ENCODE peak calls at places on chromosomes 3 and 15, in ten cellular contexts. S, N, R, Y, X, C, H, L, K and O are unnamed samples.
A peak's percentile ranks its signal among the peaks of the same experiment; 100 is the strongest.

GRCh38 chr15:49810651-49811175 is 189.9 kb downstream of the DTWD1 start:
- DNase-seq in S (no peak), Y (no peak), N (no peak), K (no peak), C (peak; percentile 52), R (no peak), H (no peak), L (no peak), X (no peak), O (no peak)

GRCh38 chr15:92394327-92395175 is 870 bp downstream of the ST8SIA2 start:
- DNase-seq in S (no peak), R (no peak), L (no peak), Y (peak; percentile 77), H (no peak), K (no peak), C (no peak), N (peak; percentile 15), X (no peak), O (no peak)

GRCh38 chr3:184415229-184415517 is 35.3 kb downstream of the CHRD start:
- DNase-seq in Y (no peak), H (no peak), C (no peak), R (no peak), K (no peak), X (no peak), N (no peak), L (no peak), S (no peak), O (no peak)

GRCh38 chr15:85172846-85173490 is 191.3 kb downstream of the PDE8A start:
- DNase-seq in S (no peak), N (no peak), H (no peak), R (no peak), L (no peak), Y (no peak), K (no peak), C (peak; percentile 27), X (no peak), O (no peak)

GRCh38 chr3:164320962-164321361 is 757.3 kb downstream of the SI start:
- DNase-seq in S (no peak), X (no peak), C (no peak), L (no peak), R (no peak), H (no peak), N (no peak), K (no peak), Y (no peak), O (no peak)

GRCh38 chr15:92715753-92716152 is 60.2 kb upstream of the FAM174B start:
- DNase-seq in C (peak; percentile 21), Y (no peak), S (peak; percentile 76), R (no peak), X (no peak), H (no peak), K (no peak), N (no peak), L (no peak), O (no peak)

GRCh38 chr15:90774731-90775521 is 57.8 kb downstream of the BLM start:
- DNase-seq in Y (no peak), H (peak; percentile 16), R (no peak), X (peak; percentile 17), S (no peak), K (no peak), L (peak; percentile 26), C (peak; percentile 62), N (no peak), O (no peak)

GRCh38 chr3:96813134-96813819 is 1.1 kb upstream of the EPHA6 start:
- DNase-seq in C (peak; percentile 44), R (peak; percentile 54), H (no peak), S (peak; percentile 89), L (no peak), Y (peak; percentile 89), N (peak; percentile 90), K (peak; percentile 65), X (no peak), O (peak; percentile 72)

GRCh38 chr3:127162947-127163645 is 29.8 kb upstream of the PRR23E start:
- DNase-seq in R (no peak), L (no peak), C (no peak), S (no peak), N (peak; percentile 49), H (no peak), K (no peak), X (no peak), Y (peak; percentile 82), O (no peak)

GRCh38 chr15:101169457-101170071 is 82.3 kb downstream of the CHSY1 start:
- DNase-seq in H (no peak), R (no peak), S (peak; percentile 59), L (no peak), C (no peak), X (no peak), Y (no peak), N (no peak), K (no peak), O (peak; percentile 67)

GRCh38 chr15:73937313-73937695 is 11.0 kb downstream of the LOXL1 start:
- DNase-seq in H (no peak), K (peak; percentile 12), N (no peak), L (no peak), S (no peak), Y (no peak), X (no peak), C (no peak), R (no peak), O (no peak)

GRCh38 chr3:46124216-46125143 is 83.6 kb downstream of the CCR1 start:
- DNase-seq in Y (no peak), X (no peak), L (no peak), N (no peak), S (peak; percentile 80), H (no peak), R (no peak), K (no peak), C (peak; percentile 77), O (no peak)

GRCh38 chr3:38627956-38628355 is 21.5 kb downstream of the SCN5A start:
- DNase-seq in K (no peak), Y (peak; percentile 89), N (peak; percentile 36), L (no peak), S (no peak), R (no peak), X (no peak), H (no peak), C (no peak), O (no peak)
- TF ChIP-seq CTCF in K (peak; percentile 16), Y (peak; percentile 98), N (peak; percentile 50), L (peak; percentile 34), S (no peak), R (peak; percentile 67), X (no peak), H (peak; percentile 49), C (peak; percentile 52), O (peak; percentile 18)

GRCh38 chr3:14431928-14432834 is 29.8 kb downstream of the SLC6A6 start:
- DNase-seq in S (peak; percentile 87), N (peak; percentile 82), Y (no peak), K (peak; percentile 96), C (peak; percentile 58), H (no peak), X (peak; percentile 73), L (peak; percentile 29), R (peak; percentile 87), O (peak; percentile 80)

GRCh38 chr3:14430706-14431470 is 28.5 kb downstream of the SLC6A6 start:
- DNase-seq in H (no peak), L (no peak), Y (no peak), X (no peak), R (no peak), N (no peak), S (no peak), C (no peak), K (no peak), O (no peak)

GRCh38 chr3:14429689-14430452 is 27.5 kb downstream of the SLC6A6 start:
- DNase-seq in S (no peak), C (no peak), Y (no peak), H (no peak), N (no peak), L (no peak), X (no peak), R (no peak), K (no peak), O (no peak)

GRCh38 chr3:14432996-14433572 is 30.7 kb downstream of the SLC6A6 start:
- DNase-seq in K (no peak), L (no peak), R (no peak), H (no peak), S (no peak), C (no peak), Y (no peak), N (no peak), X (no peak), O (no peak)

DNA sequence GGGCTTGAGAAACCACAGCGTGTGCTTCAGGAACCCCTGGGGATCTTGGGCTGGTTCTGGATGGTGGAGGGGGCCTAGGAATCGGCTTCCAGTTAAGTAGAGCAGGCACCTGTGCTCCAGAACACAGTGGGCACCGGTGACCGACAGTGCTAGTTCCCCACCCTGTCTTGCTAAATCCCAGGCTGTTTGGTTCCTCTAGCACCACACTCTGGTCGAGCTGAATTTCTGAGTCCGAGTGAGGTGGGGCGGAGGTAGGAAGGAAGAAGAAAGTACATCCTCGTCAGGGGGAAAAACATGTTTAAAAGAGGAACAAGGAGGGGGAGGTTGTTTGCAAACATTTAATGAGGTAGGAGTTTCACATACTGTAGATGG is 29.1 kb downstream of the SLC6A6 start:
- DNase-seq in K (peak; percentile 74), C (no peak), L (no peak), S (no peak), N (no peak), Y (no peak), X (no peak), R (no peak), H (no peak), O (no peak)
- TF ChIP-seq CTCF in K (no peak), C (no peak), L (no peak), S (no peak), N (no peak), Y (peak; percentile 28), X (no peak), R (peak; percentile 50), H (no peak), O (no peak)

GRCh38 chr3:128170866-128171516 is 17.7 kb downstream of the EEFSEC start:
- DNase-seq in R (no peak), L (no peak), Y (no peak), S (peak; percentile 85), X (peak; percentile 36), N (peak; percentile 83), C (peak; percentile 87), K (no peak), H (peak; percentile 52), O (no peak)
- TF ChIP-seq CTCF in R (no peak), L (peak; percentile 97), Y (peak; percentile 77), S (peak; percentile 70), X (peak; percentile 90), N (peak; percentile 93), C (peak; percentile 91), K (peak; percentile 60), H (peak; percentile 92), O (peak; percentile 84)

GRCh38 chr3:53074366-53074696 is 28.5 kb upstream of the SFMBT1 start:
- DNase-seq in L (no peak), C (no peak), Y (no peak), H (no peak), R (no peak), S (peak; percentile 48), X (no peak), N (no peak), K (no peak), O (no peak)
- TF ChIP-seq CTCF in L (no peak), C (no peak), Y (no peak), H (no peak), R (no peak), S (no peak), X (no peak), N (no peak), K (no peak), O (no peak)